ENCODE peak calls at places on chromosomes 3 and 15, in four cellular contexts. One of them, this sample, is unnamed. For H3K9me3, the result is how much of the 10 kb centered on the place peaks cover.

GRCh38 chr3:11661827-11662226 is 18.1 kb upstream of the VGLL4 start:
- DNase-seq in aorta: peak
- DNase-seq in CD4-positive, CD25-positive, alpha-beta regulatory T cell: no peak
- DNase-seq in sigmoid colon: no peak
- DNase-seq in this sample: no peak

GRCh38 chr3:189142527-189142926 is 29.2 kb upstream of the TPRG1 start:
- DNase-seq in aorta: no peak
- DNase-seq in CD4-positive, CD25-positive, alpha-beta regulatory T cell: no peak
- DNase-seq in sigmoid colon: no peak
- DNase-seq in this sample: no peak

GRCh38 chr15:48954538-48954937 is 9.2 kb downstream of the SHC4 start:
- DNase-seq in aorta: peak
- DNase-seq in CD4-positive, CD25-positive, alpha-beta regulatory T cell: no peak
- DNase-seq in sigmoid colon: no peak
- DNase-seq in this sample: no peak

GRCh38 chr15:41881086-41881485 is 12.8 kb downstream of the SPTBN5 start:
- DNase-seq in aorta: no peak
- DNase-seq in CD4-positive, CD25-positive, alpha-beta regulatory T cell: no peak
- DNase-seq in sigmoid colon: no peak
- DNase-seq in this sample: no peak

GRCh38 chr15:71329509-71330260 is 214.4 kb downstream of the THSD4 start:
- DNase-seq in aorta: peak
- DNase-seq in CD4-positive, CD25-positive, alpha-beta regulatory T cell: no peak
- DNase-seq in sigmoid colon: no peak
- DNase-seq in this sample: peak

GRCh38 chr3:171480526-171480925 is 20.3 kb upstream of the TNIK start:
- DNase-seq in aorta: no peak
- DNase-seq in CD4-positive, CD25-positive, alpha-beta regulatory T cell: no peak
- DNase-seq in sigmoid colon: no peak
- DNase-seq in this sample: no peak

GRCh38 chr3:141643816-141644215 is 94.3 kb upstream of the RNF7 start:
- DNase-seq in aorta: no peak
- DNase-seq in CD4-positive, CD25-positive, alpha-beta regulatory T cell: no peak
- DNase-seq in sigmoid colon: no peak
- DNase-seq in this sample: no peak

GRCh38 chr3:102078864-102079808 is 229.8 kb downstream of the NFKBIZ start:
- DNase-seq in aorta: no peak
- DNase-seq in CD4-positive, CD25-positive, alpha-beta regulatory T cell: no peak
- DNase-seq in sigmoid colon: no peak
- DNase-seq in this sample: no peak

GRCh38 chr3:159616234-159616825 is 372.3 kb upstream of the IL12A start:
- DNase-seq in aorta: peak
- DNase-seq in CD4-positive, CD25-positive, alpha-beta regulatory T cell: no peak
- DNase-seq in sigmoid colon: no peak
- DNase-seq in this sample: peak

GRCh38 chr15:58988011-58988785 is 735 bp downstream of the RNF111 start:
- DNase-seq in aorta: peak
- DNase-seq in CD4-positive, CD25-positive, alpha-beta regulatory T cell: peak
- DNase-seq in sigmoid colon: peak
- DNase-seq in this sample: peak

GRCh38 chr3:187624588-187624987 is 45.6 kb downstream of the SST start:
- DNase-seq in aorta: no peak
- DNase-seq in CD4-positive, CD25-positive, alpha-beta regulatory T cell: no peak
- DNase-seq in sigmoid colon: no peak
- DNase-seq in this sample: no peak

GRCh38 chr15:66698318-66698961 is 3.6 kb upstream of the SMAD6 start:
- DNase-seq in aorta: peak
- DNase-seq in CD4-positive, CD25-positive, alpha-beta regulatory T cell: no peak
- DNase-seq in sigmoid colon: peak
- DNase-seq in this sample: peak

GRCh38 chr3:59245879-59246501 is 196.2 kb upstream of the CFAP20DC start:
- DNase-seq in aorta: no peak
- DNase-seq in CD4-positive, CD25-positive, alpha-beta regulatory T cell: no peak
- DNase-seq in sigmoid colon: no peak
- DNase-seq in this sample: no peak

GRCh38 chr15:34701536-34701935 is 53.3 kb downstream of the GJD2 start:
- DNase-seq in aorta: no peak
- DNase-seq in CD4-positive, CD25-positive, alpha-beta regulatory T cell: no peak
- DNase-seq in sigmoid colon: no peak
- DNase-seq in this sample: no peak

GRCh38 chr3:167913218-167913902 is 177.8 kb downstream of the SERPINI1 start:
- DNase-seq in aorta: no peak
- DNase-seq in CD4-positive, CD25-positive, alpha-beta regulatory T cell: no peak
- DNase-seq in sigmoid colon: no peak
- DNase-seq in this sample: no peak

GRCh38 chr15:89888214-89888804 is 5.5 kb downstream of the AP3S2 start:
- DNase-seq in aorta: no peak
- DNase-seq in CD4-positive, CD25-positive, alpha-beta regulatory T cell: no peak
- DNase-seq in sigmoid colon: no peak
- DNase-seq in this sample: no peak

GRCh38 chr3:156150434-156151066 is 30.2 kb downstream of the KCNAB1 start:
- DNase-seq in aorta: no peak
- DNase-seq in CD4-positive, CD25-positive, alpha-beta regulatory T cell: no peak
- DNase-seq in sigmoid colon: peak
- DNase-seq in this sample: peak

GRCh38 chr3:43995078-43995928 is 246.4 kb upstream of the TOPAZ1 start:
- DNase-seq in aorta: no peak
- DNase-seq in CD4-positive, CD25-positive, alpha-beta regulatory T cell: no peak
- DNase-seq in sigmoid colon: no peak
- DNase-seq in this sample: no peak

GRCh38 chr3:189714991-189715961 is 84.1 kb downstream of the TP63 start:
- DNase-seq in aorta: no peak
- DNase-seq in CD4-positive, CD25-positive, alpha-beta regulatory T cell: no peak
- DNase-seq in sigmoid colon: no peak
- DNase-seq in this sample: no peak

GRCh38 chr15:36988947-36989346 is 111.4 kb downstream of the MEIS2 start:
- DNase-seq in aorta: no peak
- DNase-seq in CD4-positive, CD25-positive, alpha-beta regulatory T cell: no peak
- DNase-seq in sigmoid colon: no peak
- DNase-seq in this sample: no peak
- H3K9me3 ChIP-seq in aorta: under half
- H3K9me3 ChIP-seq in CD4-positive, CD25-positive, alpha-beta regulatory T cell: under half
- H3K9me3 ChIP-seq in sigmoid colon: under half
- H3K9me3 ChIP-seq in this sample: under half

GRCh38 chr15:57472861-57473260 is 96.6 kb downstream of the CGNL1 start:
- DNase-seq in aorta: no peak
- DNase-seq in CD4-positive, CD25-positive, alpha-beta regulatory T cell: no peak
- DNase-seq in sigmoid colon: no peak
- DNase-seq in this sample: no peak
- H3K4me3 ChIP-seq in aorta: no peak
- H3K4me3 ChIP-seq in CD4-positive, CD25-positive, alpha-beta regulatory T cell: no peak
- H3K4me3 ChIP-seq in sigmoid colon: no peak
- H3K4me3 ChIP-seq in this sample: no peak

DNA sequence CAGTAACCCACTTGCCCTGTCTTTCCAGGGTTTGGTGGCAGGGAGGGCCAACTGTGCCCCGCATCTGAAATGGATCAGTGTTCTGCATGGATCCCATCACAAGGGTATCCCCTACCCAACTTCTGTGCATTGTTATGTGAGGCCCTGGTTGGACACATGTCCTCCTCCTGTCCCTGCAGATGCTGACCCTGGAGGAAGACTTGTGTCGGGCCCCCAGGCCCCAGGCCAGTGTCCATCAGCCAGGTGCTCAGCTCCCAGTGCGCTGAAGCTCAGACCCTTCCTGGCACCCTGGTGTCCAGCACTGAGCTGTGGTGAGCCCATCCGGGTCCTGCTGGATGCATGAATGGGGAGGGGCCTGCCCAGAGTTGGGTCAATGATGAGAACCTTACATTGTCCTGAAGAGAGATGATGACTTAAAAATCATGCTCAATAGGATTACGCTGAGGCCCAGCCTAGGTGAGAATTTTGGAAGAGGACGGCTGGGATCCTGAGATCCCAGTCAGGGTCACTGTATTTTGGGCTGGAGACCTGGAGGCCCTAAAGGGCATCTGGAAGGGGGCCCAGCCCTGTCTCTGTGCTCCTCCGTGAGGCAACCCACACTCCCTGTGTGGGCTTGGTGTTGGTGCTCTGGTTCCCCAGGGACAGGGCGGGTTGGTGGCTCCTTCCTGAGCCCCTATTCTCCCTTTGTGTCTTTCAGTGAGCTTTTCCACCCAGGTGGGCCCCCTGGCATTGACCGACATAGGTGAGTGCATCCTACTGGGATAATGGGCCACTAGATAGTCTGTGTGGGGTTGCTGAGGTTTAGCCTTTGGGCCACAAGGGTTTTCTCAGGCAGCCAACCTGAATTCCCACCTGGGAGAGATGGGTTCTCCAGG is 199.1 kb downstream of the UBE3A start:
- DNase-seq in aorta: peak
- DNase-seq in CD4-positive, CD25-positive, alpha-beta regulatory T cell: no peak
- DNase-seq in sigmoid colon: peak
- DNase-seq in this sample: peak
- H3K9me3 ChIP-seq in aorta: under half
- H3K9me3 ChIP-seq in CD4-positive, CD25-positive, alpha-beta regulatory T cell: under half
- H3K9me3 ChIP-seq in sigmoid colon: under half
- H3K9me3 ChIP-seq in this sample: under half

GRCh38 chr3:46979958-46980497 is 562 bp downstream of the NBEAL2 start:
- DNase-seq in aorta: no peak
- DNase-seq in CD4-positive, CD25-positive, alpha-beta regulatory T cell: no peak
- DNase-seq in sigmoid colon: no peak
- DNase-seq in this sample: no peak

GRCh38 chr3:46978985-46979944 is at the start of gene NBEAL2:
- DNase-seq in aorta: peak
- DNase-seq in CD4-positive, CD25-positive, alpha-beta regulatory T cell: peak
- DNase-seq in sigmoid colon: peak
- DNase-seq in this sample: peak

GRCh38 chr3:46984591-46985459 is 5.4 kb downstream of the NBEAL2 start:
- DNase-seq in aorta: peak
- DNase-seq in CD4-positive, CD25-positive, alpha-beta regulatory T cell: no peak
- DNase-seq in sigmoid colon: no peak
- DNase-seq in this sample: no peak

GRCh38 chr3:46982581-46982980 is 3.1 kb downstream of the NBEAL2 start:
- DNase-seq in aorta: no peak
- DNase-seq in CD4-positive, CD25-positive, alpha-beta regulatory T cell: no peak
- DNase-seq in sigmoid colon: no peak
- DNase-seq in this sample: peak

DNA sequence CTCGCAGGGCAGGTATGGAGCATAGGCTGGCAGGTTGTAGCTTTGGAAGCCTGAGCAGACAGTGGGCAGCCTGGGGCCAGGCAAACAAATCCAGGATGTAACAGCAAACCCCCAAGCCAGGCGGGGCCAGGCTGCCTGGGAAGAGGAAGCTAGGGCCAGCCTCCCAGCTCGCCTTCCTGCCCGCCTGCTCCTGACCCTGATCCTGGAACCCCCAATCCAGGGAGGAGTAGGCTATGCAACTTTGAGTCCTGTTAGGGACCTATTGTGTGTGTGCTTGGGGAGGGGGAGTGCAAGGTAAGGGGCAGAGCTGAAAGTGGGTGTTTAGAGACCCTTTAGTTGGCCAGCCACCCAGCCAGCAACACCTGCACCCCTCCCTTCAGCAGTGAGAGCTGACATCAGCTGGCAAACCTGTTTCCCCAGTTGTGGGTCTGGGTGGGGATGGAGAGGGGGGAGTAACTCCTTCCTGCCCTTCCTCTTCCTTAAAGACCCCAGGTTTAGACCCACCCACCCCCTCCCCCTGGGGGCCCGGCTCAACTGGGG is 2.5 kb downstream of the NBEAL2 start:
- DNase-seq in aorta: no peak
- DNase-seq in CD4-positive, CD25-positive, alpha-beta regulatory T cell: no peak
- DNase-seq in sigmoid colon: no peak
- DNase-seq in this sample: peak
- H3K4me3 ChIP-seq in aorta: no peak
- H3K4me3 ChIP-seq in CD4-positive, CD25-positive, alpha-beta regulatory T cell: peak
- H3K4me3 ChIP-seq in sigmoid colon: no peak
- H3K4me3 ChIP-seq in this sample: peak

GRCh38 chr15:24756101-24756500 is 80.5 kb downstream of the NPAP1 start:
- DNase-seq in aorta: no peak
- DNase-seq in CD4-positive, CD25-positive, alpha-beta regulatory T cell: no peak
- DNase-seq in sigmoid colon: no peak
- DNase-seq in this sample: no peak

GRCh38 chr15:24747376-24747775 is 71.8 kb downstream of the NPAP1 start:
- DNase-seq in aorta: no peak
- DNase-seq in CD4-positive, CD25-positive, alpha-beta regulatory T cell: no peak
- DNase-seq in sigmoid colon: no peak
- DNase-seq in this sample: no peak

GRCh38 chr15:24748812-24749439 is 73.4 kb downstream of the NPAP1 start:
- DNase-seq in aorta: no peak
- DNase-seq in CD4-positive, CD25-positive, alpha-beta regulatory T cell: no peak
- DNase-seq in sigmoid colon: no peak
- DNase-seq in this sample: no peak

GRCh38 chr15:24752354-24752753 is 76.8 kb downstream of the NPAP1 start:
- DNase-seq in aorta: no peak
- DNase-seq in CD4-positive, CD25-positive, alpha-beta regulatory T cell: no peak
- DNase-seq in sigmoid colon: no peak
- DNase-seq in this sample: no peak
- H3K9me3 ChIP-seq in aorta: under half
- H3K9me3 ChIP-seq in CD4-positive, CD25-positive, alpha-beta regulatory T cell: under half
- H3K9me3 ChIP-seq in sigmoid colon: under half
- H3K9me3 ChIP-seq in this sample: under half

GRCh38 chr3:119700920-119701734 is 1.7 kb upstream of the CFAP91 start:
- DNase-seq in aorta: no peak
- DNase-seq in CD4-positive, CD25-positive, alpha-beta regulatory T cell: no peak
- DNase-seq in sigmoid colon: no peak
- DNase-seq in this sample: no peak

GRCh38 chr3:119702530-119703527 is at the start of gene CFAP91:
- DNase-seq in aorta: peak
- DNase-seq in CD4-positive, CD25-positive, alpha-beta regulatory T cell: peak
- DNase-seq in sigmoid colon: peak
- DNase-seq in this sample: peak

GRCh38 chr3:119700269-119700919 is 2.4 kb upstream of the CFAP91 start:
- DNase-seq in aorta: no peak
- DNase-seq in CD4-positive, CD25-positive, alpha-beta regulatory T cell: peak
- DNase-seq in sigmoid colon: no peak
- DNase-seq in this sample: no peak

GRCh38 chr3:119703900-119704531 is 1.2 kb downstream of the CFAP91 start:
- DNase-seq in aorta: no peak
- DNase-seq in CD4-positive, CD25-positive, alpha-beta regulatory T cell: no peak
- DNase-seq in sigmoid colon: no peak
- DNase-seq in this sample: no peak
- H3K4me3 ChIP-seq in aorta: no peak
- H3K4me3 ChIP-seq in CD4-positive, CD25-positive, alpha-beta regulatory T cell: no peak
- H3K4me3 ChIP-seq in sigmoid colon: no peak
- H3K4me3 ChIP-seq in this sample: peak

This sample was measured in heart left ventricle.